ENCODE peak calls at places on chromosomes 16 and 17, in six cellular contexts. One of them, this sample, is unnamed.

GRCh38 chr17:82444941-82445521 is 5.5 kb downstream of the CYBC1 start:
- DNase-seq in astrocyte of the cerebellum: peak
- DNase-seq in CD8-positive, alpha-beta T cell: no peak
- DNase-seq in mammary epithelial cell: no peak
- DNase-seq in AG09309: no peak
- DNase-seq in Caco-2: no peak
- DNase-seq in this sample: no peak

GRCh38 chr16:85174871-85175723 is 62.8 kb upstream of the CIBAR2 start:
- DNase-seq in astrocyte of the cerebellum: no peak
- DNase-seq in CD8-positive, alpha-beta T cell: no peak
- DNase-seq in mammary epithelial cell: no peak
- DNase-seq in AG09309: no peak
- DNase-seq in Caco-2: no peak
- DNase-seq in this sample: no peak

GRCh38 chr17:17252149-17252810 is 15.3 kb upstream of the FLCN start:
- DNase-seq in astrocyte of the cerebellum: no peak
- DNase-seq in CD8-positive, alpha-beta T cell: no peak
- DNase-seq in mammary epithelial cell: no peak
- DNase-seq in AG09309: no peak
- DNase-seq in Caco-2: no peak
- DNase-seq in this sample: no peak

GRCh38 chr16:11047057-11047456 is 102.7 kb downstream of the CLEC16A start:
- DNase-seq in astrocyte of the cerebellum: peak
- DNase-seq in CD8-positive, alpha-beta T cell: no peak
- DNase-seq in mammary epithelial cell: no peak
- DNase-seq in AG09309: peak
- DNase-seq in Caco-2: no peak
- DNase-seq in this sample: no peak

GRCh38 chr17:49834118-49834743 is 13.6 kb downstream of the TAC4 start:
- DNase-seq in astrocyte of the cerebellum: no peak
- DNase-seq in CD8-positive, alpha-beta T cell: no peak
- DNase-seq in mammary epithelial cell: no peak
- DNase-seq in AG09309: peak
- DNase-seq in Caco-2: no peak
- DNase-seq in this sample: no peak

GRCh38 chr17:59786536-59787319 is 79.3 kb downstream of the VMP1 start:
- DNase-seq in astrocyte of the cerebellum: peak
- DNase-seq in CD8-positive, alpha-beta T cell: peak
- DNase-seq in mammary epithelial cell: peak
- DNase-seq in AG09309: peak
- DNase-seq in Caco-2: peak
- DNase-seq in this sample: peak

GRCh38 chr17:71899317-71899716 is 221.5 kb upstream of the SOX9 start:
- DNase-seq in astrocyte of the cerebellum: no peak
- DNase-seq in CD8-positive, alpha-beta T cell: no peak
- DNase-seq in mammary epithelial cell: peak
- DNase-seq in AG09309: no peak
- DNase-seq in Caco-2: no peak
- DNase-seq in this sample: no peak

GRCh38 chr17:49316889-49317288 is 45.2 kb downstream of the ZNF652 start:
- DNase-seq in astrocyte of the cerebellum: no peak
- DNase-seq in CD8-positive, alpha-beta T cell: no peak
- DNase-seq in mammary epithelial cell: no peak
- DNase-seq in AG09309: no peak
- DNase-seq in Caco-2: no peak
- DNase-seq in this sample: no peak

GRCh38 chr16:71915350-71915749 is 20.0 kb downstream of the IST1 start:
- DNase-seq in astrocyte of the cerebellum: no peak
- DNase-seq in CD8-positive, alpha-beta T cell: no peak
- DNase-seq in mammary epithelial cell: no peak
- DNase-seq in AG09309: no peak
- DNase-seq in Caco-2: no peak
- DNase-seq in this sample: no peak

GRCh38 chr17:1068356-1068755 is 71.4 kb downstream of the TIMM22 start:
- DNase-seq in astrocyte of the cerebellum: no peak
- DNase-seq in CD8-positive, alpha-beta T cell: no peak
- DNase-seq in mammary epithelial cell: no peak
- DNase-seq in AG09309: no peak
- DNase-seq in Caco-2: no peak
- DNase-seq in this sample: no peak

GRCh38 chr16:56675685-56676210 is 6.1 kb downstream of the MT1H start:
- DNase-seq in astrocyte of the cerebellum: no peak
- DNase-seq in CD8-positive, alpha-beta T cell: peak
- DNase-seq in mammary epithelial cell: no peak
- DNase-seq in AG09309: no peak
- DNase-seq in Caco-2: no peak
- DNase-seq in this sample: no peak

GRCh38 chr17:79038545-79039135 is 14.7 kb downstream of the C1QTNF1 start:
- DNase-seq in astrocyte of the cerebellum: peak
- DNase-seq in CD8-positive, alpha-beta T cell: no peak
- DNase-seq in mammary epithelial cell: peak
- DNase-seq in AG09309: peak
- DNase-seq in Caco-2: no peak
- DNase-seq in this sample: peak

GRCh38 chr17:77445030-77445907 is 304.5 kb downstream of the SEC14L1 start:
- DNase-seq in astrocyte of the cerebellum: no peak
- DNase-seq in CD8-positive, alpha-beta T cell: peak
- DNase-seq in mammary epithelial cell: no peak
- DNase-seq in AG09309: no peak
- DNase-seq in Caco-2: no peak
- DNase-seq in this sample: no peak

GRCh38 chr16:64412578-64413280 is 709.1 kb downstream of the CDH11 start:
- DNase-seq in astrocyte of the cerebellum: no peak
- DNase-seq in CD8-positive, alpha-beta T cell: no peak
- DNase-seq in mammary epithelial cell: peak
- DNase-seq in AG09309: no peak
- DNase-seq in Caco-2: no peak
- DNase-seq in this sample: peak

GRCh38 chr16:2296662-2297505 is 29.0 kb upstream of the RNPS1 start:
- DNase-seq in astrocyte of the cerebellum: no peak
- DNase-seq in CD8-positive, alpha-beta T cell: no peak
- DNase-seq in mammary epithelial cell: no peak
- DNase-seq in AG09309: no peak
- DNase-seq in Caco-2: peak
- DNase-seq in this sample: no peak

GRCh38 chr17:28722413-28723158 is 2.8 kb downstream of the RPL23A start:
- DNase-seq in astrocyte of the cerebellum: no peak
- DNase-seq in CD8-positive, alpha-beta T cell: no peak
- DNase-seq in mammary epithelial cell: no peak
- DNase-seq in AG09309: no peak
- DNase-seq in Caco-2: no peak
- DNase-seq in this sample: no peak
- H3K4me3 ChIP-seq in astrocyte of the cerebellum: no peak
- H3K4me3 ChIP-seq in CD8-positive, alpha-beta T cell: no peak
- H3K4me3 ChIP-seq in mammary epithelial cell: peak
- H3K4me3 ChIP-seq in AG09309: no peak
- H3K4me3 ChIP-seq in Caco-2: no peak
- H3K4me3 ChIP-seq in this sample: peak

DNA sequence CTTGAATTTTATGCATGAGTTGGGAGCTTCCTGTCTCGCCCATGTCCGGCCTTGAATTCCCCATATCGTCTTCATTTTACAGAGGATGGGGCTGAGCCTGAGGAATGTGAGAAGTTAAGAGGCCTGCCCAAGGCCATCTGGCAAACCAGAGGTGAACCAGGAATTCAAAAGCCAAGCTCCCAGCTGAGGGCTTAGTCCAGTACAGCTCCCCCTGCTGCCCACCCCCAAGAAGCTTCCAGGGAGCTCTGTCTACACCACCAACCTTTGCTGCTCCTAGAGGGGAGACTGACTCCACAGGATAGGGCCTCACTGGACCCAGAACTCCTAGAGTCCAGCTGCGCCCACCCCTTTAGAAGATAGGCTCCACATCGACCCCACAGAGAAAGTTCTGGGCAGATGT is 20.7 kb upstream of the C16orf78 start:
- DNase-seq in astrocyte of the cerebellum: no peak
- DNase-seq in CD8-positive, alpha-beta T cell: no peak
- DNase-seq in mammary epithelial cell: no peak
- DNase-seq in AG09309: no peak
- DNase-seq in Caco-2: peak
- DNase-seq in this sample: no peak
- TF ChIP-seq CTCF in astrocyte of the cerebellum: peak
- TF ChIP-seq CTCF in CD8-positive, alpha-beta T cell: no peak
- TF ChIP-seq CTCF in mammary epithelial cell: peak
- TF ChIP-seq CTCF in AG09309: peak
- TF ChIP-seq CTCF in Caco-2: peak
- TF ChIP-seq CTCF in this sample: peak

GRCh38 chr16:82651921-82652601 is 25.3 kb downstream of the CDH13 start:
- DNase-seq in astrocyte of the cerebellum: no peak
- DNase-seq in CD8-positive, alpha-beta T cell: no peak
- DNase-seq in mammary epithelial cell: no peak
- DNase-seq in AG09309: no peak
- DNase-seq in Caco-2: peak
- DNase-seq in this sample: no peak
- H3K4me3 ChIP-seq in astrocyte of the cerebellum: no peak
- H3K4me3 ChIP-seq in CD8-positive, alpha-beta T cell: no peak
- H3K4me3 ChIP-seq in mammary epithelial cell: no peak
- H3K4me3 ChIP-seq in AG09309: no peak
- H3K4me3 ChIP-seq in Caco-2: no peak
- H3K4me3 ChIP-seq in this sample: no peak

DNA sequence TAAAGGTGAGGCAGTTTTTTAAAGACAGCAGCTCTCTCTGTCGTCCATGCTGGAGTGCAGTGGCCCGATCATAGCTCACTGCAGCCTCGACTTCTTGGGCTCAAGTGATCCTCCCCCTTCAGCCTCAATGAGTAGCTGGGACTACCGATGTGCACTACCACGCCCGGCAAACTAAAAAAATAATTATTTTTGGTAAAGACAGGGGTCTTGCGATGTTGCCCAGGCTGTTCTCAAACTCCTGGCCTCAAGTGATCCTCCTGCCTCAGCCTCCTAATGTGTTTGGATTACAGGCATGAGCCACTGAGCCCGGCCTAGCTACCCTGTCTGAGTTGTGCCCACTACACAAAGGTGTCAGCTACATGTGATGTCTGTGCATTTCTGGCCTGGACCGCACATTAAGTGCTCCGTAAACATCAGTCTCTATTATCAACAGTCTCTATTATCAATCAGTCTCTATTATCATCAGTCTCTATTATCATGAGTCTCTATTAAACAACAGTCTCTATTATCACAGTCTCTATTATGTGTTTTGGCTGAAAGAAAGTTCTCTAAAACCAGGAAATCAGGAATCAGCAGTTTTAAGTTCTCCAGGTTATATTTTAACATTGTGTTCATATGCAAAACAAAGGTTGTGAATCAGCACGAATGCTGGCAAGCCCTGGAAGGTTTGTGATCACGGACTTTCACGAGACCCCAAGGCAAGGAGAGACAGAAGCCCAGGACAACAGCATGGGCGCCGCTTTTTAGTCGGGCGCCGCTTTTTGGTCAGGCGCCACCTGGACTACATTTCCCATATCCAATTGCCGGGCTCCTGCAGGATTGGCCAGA is 696 bp upstream of the WWOX start:
- DNase-seq in astrocyte of the cerebellum: no peak
- DNase-seq in CD8-positive, alpha-beta T cell: no peak
- DNase-seq in mammary epithelial cell: no peak
- DNase-seq in AG09309: no peak
- DNase-seq in Caco-2: no peak
- DNase-seq in this sample: no peak
- TF ChIP-seq CTCF in astrocyte of the cerebellum: no peak
- TF ChIP-seq CTCF in CD8-positive, alpha-beta T cell: no peak
- TF ChIP-seq CTCF in mammary epithelial cell: no peak
- TF ChIP-seq CTCF in AG09309: no peak
- TF ChIP-seq CTCF in Caco-2: no peak
- TF ChIP-seq CTCF in this sample: no peak